ENCODE peak calls at places on chromosome 21, in nine cellular contexts. D is RWPE1; E is ELR; G is stimulated activated naive B cell treated with anti-CD40 and anti-IgM and Interleukin-4, amounts not matched to agents 10 μg/mL and 1 μg/mL and 100 μg/mL, for 72 hours; X is dorsolateral prefrontal cortex; O is HS-5; K is activated naive CD4-positive, alpha-beta T cell treated with anti-CD3 and anti-CD28 coated beads, Interleukin-2, amount 10 ng/mL, durations not matched to agents 7 days and 5 days; H is stimulated activated CD4-positive, alpha-beta T cell treated with anti-CD3 and anti-CD28 coated beads, Interleukin-2, amount 100 ng/mL, for 48 hours; T is stimulated activated CD8-positive, alpha-beta memory T cell treated with anti-CD3 and anti-CD28 coated beads, Interleukin-2, amount 100 ng/mL, for 1 hour. U is an unnamed sample.

GRCh38 chr21:32364387-32364786 is 28.4 kb downstream of the URB1 start:
- DNase-seq in K (no peak), D (no peak), H (no peak), O (no peak), X (no peak), G (no peak), T (no peak), E (no peak), U (no peak)

GRCh38 chr21:34511154-34511553 is 856 bp downstream of the KCNE1 start:
- DNase-seq in X (no peak), O (no peak), T (no peak), E (peak; percentile 15), H (no peak), D (no peak), G (no peak), K (no peak), U (no peak)

GRCh38 chr21:39628380-39628779 is 15.6 kb downstream of the B3GALT5 start:
- DNase-seq in E (peak; percentile 24), D (no peak), O (no peak), K (no peak), H (no peak), G (no peak), T (no peak), X (no peak), U (no peak)

GRCh38 chr21:34992736-34993135 is 56.4 kb downstream of the RUNX1 start:
- DNase-seq in X (no peak), O (no peak), T (no peak), E (no peak), G (no peak), H (no peak), K (no peak), D (no peak), U (no peak)

GRCh38 chr21:44074315-44074958 is 32.8 kb upstream of the PWP2 start:
- DNase-seq in G (no peak), X (no peak), T (no peak), E (no peak), H (no peak), K (no peak), D (no peak), O (no peak), U (no peak)

GRCh38 chr21:29175408-29176147 is 45.1 kb downstream of the MAP3K7CL start:
- DNase-seq in K (no peak), X (no peak), E (no peak), O (no peak), H (no peak), D (no peak), G (no peak), T (no peak), U (no peak)

GRCh38 chr21:37375866-37376574 is 9.4 kb downstream of the DYRK1A start:
- DNase-seq in X (no peak), G (no peak), H (no peak), T (no peak), O (no peak), K (no peak), D (no peak), E (no peak), U (no peak)

GRCh38 chr21:46161180-46161799 is 5.9 kb upstream of the FTCD start:
- DNase-seq in H (no peak), G (no peak), O (no peak), X (no peak), D (no peak), K (peak; percentile 22), T (no peak), E (no peak), U (no peak)

GRCh38 chr21:45558044-45558721 is 15.9 kb upstream of the SLC19A1 start:
- DNase-seq in D (no peak), T (no peak), K (peak; percentile 8), G (no peak), E (no peak), H (no peak), O (no peak), X (no peak), U (no peak)

GRCh38 chr21:42734323-42734971 is 81.0 kb downstream of the PDE9A start:
- DNase-seq in G (no peak), D (no peak), K (peak; percentile 33), O (no peak), T (no peak), X (no peak), H (no peak), E (no peak), U (no peak)

GRCh38 chr21:22374218-22374969 is 1376.2 kb downstream of the NCAM2 start:
- DNase-seq in H (no peak), T (no peak), G (no peak), O (no peak), E (no peak), X (no peak), K (no peak), D (no peak), U (peak; percentile 22)

GRCh38 chr21:42429856-42430255 is 26.2 kb downstream of the UBASH3A start:
- DNase-seq in E (no peak), K (no peak), D (no peak), O (no peak), G (no peak), X (no peak), H (no peak), T (no peak), U (no peak)

GRCh38 chr21:46116189-46116845 is 18.4 kb downstream of the COL6A2 start:
- DNase-seq in X (peak; percentile 0), O (no peak), E (no peak), H (no peak), G (no peak), T (no peak), D (no peak), K (peak; percentile 19), U (no peak)

GRCh38 chr21:42861311-42862122 is 17.8 kb downstream of the WDR4 start:
- DNase-seq in G (no peak), O (no peak), H (no peak), K (no peak), X (no peak), E (no peak), D (no peak), T (no peak), U (no peak)

GRCh38 chr21:26918318-26919065 is 48.4 kb downstream of the ADAMTS5 start:
- DNase-seq in T (no peak), K (no peak), H (no peak), E (peak; percentile 73), O (peak; percentile 50), X (no peak), G (no peak), D (no peak), U (no peak)

GRCh38 chr21:38661296-38662223 is 144.2 kb upstream of the ETS2 start:
- DNase-seq in X (no peak), H (no peak), O (no peak), D (no peak), T (no peak), E (peak; percentile 41), G (peak; percentile 10), K (no peak), U (no peak)

GRCh38 chr21:42111811-42112210 is 40.7 kb downstream of the UMODL1 start:
- DNase-seq in E (no peak), H (no peak), X (no peak), G (no peak), K (no peak), T (no peak), O (no peak), D (no peak), U (no peak)

GRCh38 chr21:39311164-39311563 is 2.3 kb downstream of the BRWD1 start:
- DNase-seq in O (no peak), T (no peak), D (no peak), K (no peak), G (no peak), E (no peak), H (no peak), X (no peak), U (no peak)

GRCh38 chr21:36419241-36419640 is 34.0 kb downstream of the CHAF1B start:
- DNase-seq in G (no peak), T (no peak), X (no peak), E (no peak), K (no peak), H (no peak), D (no peak), O (no peak), U (no peak)

GRCh38 chr21:41361786-41362604 is at the start of gene MX2:
- DNase-seq in E (peak; percentile 76), O (peak; percentile 76), G (peak; percentile 59), D (peak; percentile 35), H (peak; percentile 55), T (peak; percentile 71), K (peak; percentile 90), X (no peak), U (no peak)

GRCh38 chr21:29053011-29053553 is 20.4 kb downstream of the CCT8 start:
- DNase-seq in K (no peak), X (no peak), G (no peak), O (no peak), D (no peak), T (no peak), H (no peak), E (no peak), U (no peak)

GRCh38 chr21:37582613-37583012 is 216.0 kb downstream of the DYRK1A start:
- DNase-seq in E (peak; percentile 69), X (no peak), K (no peak), D (peak; percentile 34), O (no peak), T (no peak), G (no peak), H (no peak), U (no peak)

GRCh38 chr21:41759214-41759840 is 7.5 kb downstream of the RIPK4 start:
- DNase-seq in H (no peak), E (peak; percentile 51), T (no peak), G (no peak), O (no peak), K (no peak), D (no peak), X (no peak), U (no peak)

GRCh38 chr21:34983680-34984086 is 65.4 kb downstream of the RUNX1 start:
- DNase-seq in G (peak; percentile 69), H (no peak), O (no peak), X (no peak), D (peak; percentile 12), K (peak; percentile 48), T (peak; percentile 33), E (peak; percentile 81), U (no peak)

GRCh38 chr21:25639922-25640670 is 1.0 kb downstream of the JAM2 start:
- DNase-seq in T (no peak), O (no peak), G (peak; percentile 13), H (no peak), K (peak; percentile 21), X (peak; percentile 55), E (peak; percentile 36), D (no peak), U (peak; percentile 17)

GRCh38 chr21:27550258-27550657 is 583.4 kb upstream of the ADAMTS5 start:
- DNase-seq in O (no peak), E (no peak), T (no peak), X (no peak), D (no peak), G (no peak), K (no peak), H (no peak), U (no peak)

GRCh38 chr21:34887729-34888568 is 161.2 kb downstream of the RUNX1 start:
- DNase-seq in T (peak; percentile 74), K (peak; percentile 89), G (peak; percentile 83), X (peak; percentile 52), H (peak; percentile 79), O (peak; percentile 86), D (peak; percentile 83), E (peak; percentile 97), U (peak; percentile 76)

GRCh38 chr21:42627527-42628289 is 25.7 kb upstream of the PDE9A start:
- DNase-seq in O (no peak), D (no peak), X (no peak), T (no peak), H (no peak), E (no peak), G (no peak), K (no peak), U (no peak)

GRCh38 chr21:43890042-43890441 is 25.0 kb downstream of the AGPAT3 start:
- DNase-seq in H (no peak), X (no peak), G (no peak), E (no peak), K (no peak), O (no peak), T (no peak), D (no peak), U (no peak)

GRCh38 chr21:35611752-35612151 is 448.6 kb downstream of the SETD4 start:
- DNase-seq in G (no peak), E (peak; percentile 46), X (no peak), T (no peak), K (no peak), H (no peak), D (no peak), O (no peak), U (no peak)

GRCh38 chr21:43957629-43958362 is 54.3 kb upstream of the TRAPPC10 start:
- DNase-seq in T (no peak), D (no peak), G (peak; percentile 61), K (no peak), O (no peak), X (no peak), E (no peak), H (no peak), U (no peak)

U was measured in NCI-H345.